ENCODE peak calls at places on chromosomes 13 and 19, in five cellular contexts. Q, F, S, H and V are unnamed samples.

GRCh38 chr19:40274585-40275544 is 10.3 kb downstream of the AKT2 start:
- DNase-seq in Q (no peak), F (no peak), S (peak; percentile 7), H (no peak), V (no peak)

GRCh38 chr19:46016426-46017094 is 6.3 kb downstream of the PGLYRP1 start:
- DNase-seq in Q (peak; percentile 77), F (peak; percentile 82), S (peak; percentile 73), H (peak; percentile 77), V (peak; percentile 87)

GRCh38 chr13:26976336-26976735 is 195.3 kb downstream of the USP12 start:
- DNase-seq in Q (no peak), F (no peak), S (no peak), H (no peak), V (no peak)

GRCh38 chr19:34556500-34556899 is 74.9 kb downstream of the WTIP start:
- DNase-seq in Q (peak; percentile 19), F (peak; percentile 27), S (no peak), H (no peak), V (no peak)

GRCh38 chr13:98144501-98145350 is 1.8 kb downstream of the FARP1 start:
- DNase-seq in Q (no peak), F (no peak), S (no peak), H (peak; percentile 68), V (no peak)

GRCh38 chr13:113192279-113192678 is 16.2 kb downstream of the PCID2 start:
- DNase-seq in Q (no peak), F (no peak), S (no peak), H (no peak), V (no peak)

GRCh38 chr19:47729799-47730520 is 15.4 kb upstream of the NOP53 start:
- DNase-seq in Q (peak; percentile 52), F (peak; percentile 56), S (no peak), H (no peak), V (peak; percentile 86)

GRCh38 chr13:92260363-92260762 is 861.9 kb downstream of the GPC5 start:
- DNase-seq in Q (no peak), F (no peak), S (no peak), H (no peak), V (no peak)